ENCODE peak calls at places on chromosomes 4 and X, in seven cellular contexts. S is natural killer cell; A is activated CD4-positive, alpha-beta T cell treated with anti-CD3 and anti-CD28 coated beads for 48 hours; R is HS-5; G is GOT3; K is stomach; Y is aorta. N is an unnamed sample.

GRCh38 chrX:140765043-140765784 is 55.7 kb downstream of the LINC00632 start:
- DNase-seq in S (no peak), A (no peak), R (no peak), G (no peak), K (no peak), Y (peak), N (no peak)

GRCh38 chrX:2723316-2723879 is 28.4 kb upstream of the XG start:
- DNase-seq in S (no peak), A (no peak), R (no peak), G (no peak), K (no peak), Y (no peak), N (no peak)

GRCh38 chr4:25817059-25817681 is 45.6 kb downstream of the SEL1L3 start:
- DNase-seq in S (no peak), A (no peak), R (peak), G (no peak), K (no peak), Y (no peak), N (no peak)

GRCh38 chrX:129769467-129770154 is 10.1 kb upstream of the SASH3 start:
- DNase-seq in S (no peak), A (peak), R (no peak), G (no peak), K (no peak), Y (no peak), N (no peak)

GRCh38 chr4:69760455-69760854 is at the start of gene SULT1B1:
- DNase-seq in S (peak), A (peak), R (no peak), G (no peak), K (peak), Y (peak), N (peak)

GRCh38 chrX:7120578-7121219 is 26.8 kb upstream of the STS start:
- DNase-seq in S (no peak), A (no peak), R (no peak), G (no peak), K (no peak), Y (no peak), N (peak)

GRCh38 chr4:157358439-157358838 is 137.9 kb downstream of the GRIA2 start:
- DNase-seq in S (no peak), A (no peak), R (no peak), G (no peak), K (no peak), Y (no peak), N (no peak)

GRCh38 chr4:188701952-188702351 is 562.7 kb downstream of the TRIML1 start:
- DNase-seq in S (no peak), A (no peak), R (no peak), G (no peak), K (no peak), Y (no peak), N (no peak)

GRCh38 chr4:76989391-76990061 is 40.0 kb downstream of the SEPTIN11 start:
- DNase-seq in S (peak), A (peak), R (no peak), G (no peak), K (no peak), Y (no peak), N (no peak)

GRCh38 chr4:140615451-140615850 is 46.7 kb upstream of the UCP1 start:
- DNase-seq in S (no peak), A (no peak), R (no peak), G (no peak), K (no peak), Y (no peak), N (no peak)

GRCh38 chr4:2852481-2852881 is 8.8 kb downstream of the ADD1 start:
- DNase-seq in S (no peak), A (no peak), R (no peak), G (no peak), K (no peak), Y (no peak), N (no peak)

GRCh38 chr4:140884431-140885058 is 128.4 kb upstream of the TBC1D9 start:
- DNase-seq in S (no peak), A (peak), R (peak), G (no peak), K (peak), Y (no peak), N (peak)

GRCh38 chr4:76028242-76028859 is 5.1 kb upstream of the CXCL10 start:
- DNase-seq in S (no peak), A (no peak), R (no peak), G (no peak), K (no peak), Y (no peak), N (no peak)

GRCh38 chr4:24076811-24077210 is 187.0 kb upstream of the PPARGC1A start:
- DNase-seq in S (no peak), A (no peak), R (no peak), G (no peak), K (no peak), Y (no peak), N (no peak)

GRCh38 chrX:10945463-10945862 is 165.7 kb upstream of the HCCS start:
- DNase-seq in S (no peak), A (no peak), R (no peak), G (no peak), K (no peak), Y (no peak), N (no peak)

GRCh38 chrX:17537652-17538301 is 162.8 kb downstream of the NHS start:
- DNase-seq in S (no peak), A (no peak), R (no peak), G (no peak), K (peak), Y (no peak), N (no peak)

GRCh38 chr4:152165851-152166250 is 370.0 kb downstream of the FBXW7 start:
- DNase-seq in S (no peak), A (no peak), R (no peak), G (no peak), K (no peak), Y (no peak), N (no peak)

GRCh38 chr4:182207806-182208483 is 35.3 kb upstream of the TENM3 start:
- DNase-seq in S (no peak), A (no peak), R (peak), G (no peak), K (no peak), Y (no peak), N (peak)

GRCh38 chr4:185013715-185014114 is 4.6 kb upstream of the HELT start:
- DNase-seq in S (no peak), A (no peak), R (no peak), G (no peak), K (no peak), Y (no peak), N (no peak)

N was measured in LoVo.